ENCODE peak calls at places on chromosomes 13 and 19, in six cellular contexts. H is stimulated activated CD8-positive, alpha-beta memory T cell treated with anti-CD3 and anti-CD28 coated beads, Interleukin-4, amount 100 ng/mL, for 1 hour; T is stimulated activated CD4-positive, alpha-beta T cell treated with anti-CD3 and anti-CD28 coated beads, TNF-alpha, amount 100 ng/mL, for 48 hours; I is cerebellar cortex; X is thyroid gland; O is NCI-H345. Y is an unnamed sample.

GRCh38 chr13:21058361-21058760 is 3.0 kb downstream of the LATS2 start:
- DNase-seq in H (no peak), T (no peak), I (no peak), X (no peak), O (no peak), Y (no peak)

GRCh38 chr19:44817725-44818469 is 9.0 kb downstream of the BCAM start:
- DNase-seq in H (no peak), T (no peak), I (no peak), X (peak), O (no peak), Y (no peak)

GRCh38 chr13:48192536-48192935 is 40.5 kb upstream of the ITM2B start:
- DNase-seq in H (no peak), T (no peak), I (peak), X (no peak), O (no peak), Y (no peak)

GRCh38 chr13:52723181-52723580 is 16.4 kb downstream of the CNMD start:
- DNase-seq in H (no peak), T (no peak), I (no peak), X (no peak), O (no peak), Y (no peak)

GRCh38 chr13:32252812-32253440 is 62.2 kb downstream of the ZAR1L start:
- DNase-seq in H (no peak), T (no peak), I (no peak), X (no peak), O (no peak), Y (no peak)

GRCh38 chr19:7293795-7294570 is at the start of gene INSR:
- DNase-seq in H (no peak), T (peak), I (peak), X (peak), O (peak), Y (peak)

GRCh38 chr19:42284066-42284501 is 15.0 kb downstream of the CIC start:
- DNase-seq in H (peak), T (peak), I (peak), X (peak), O (peak), Y (no peak)

GRCh38 chr19:771332-771785 is 20.4 kb downstream of the MISP start:
- DNase-seq in H (no peak), T (peak), I (peak), X (peak), O (peak), Y (no peak)

GRCh38 chr19:58551123-58551497 is 3.8 kb downstream of the CHMP2A start:
- DNase-seq in H (no peak), T (no peak), I (no peak), X (no peak), O (no peak), Y (no peak)

GRCh38 chr19:14786421-14786851 is 8.1 kb upstream of the ADGRE2 start:
- DNase-seq in H (no peak), T (no peak), I (no peak), X (no peak), O (no peak), Y (no peak)

GRCh38 chr19:8478605-8479004 is 23.8 kb downstream of the PRAM1 start:
- DNase-seq in H (no peak), T (no peak), I (no peak), X (no peak), O (no peak), Y (no peak)

GRCh38 chr19:39188960-39189359 is 7.8 kb upstream of the NCCRP1 start:
- DNase-seq in H (no peak), T (no peak), I (no peak), X (no peak), O (no peak), Y (no peak)

GRCh38 chr19:17681505-17682125 is 6.5 kb downstream of the UNC13A start:
- DNase-seq in H (no peak), T (no peak), I (no peak), X (no peak), O (no peak), Y (no peak)

GRCh38 chr13:112066624-112067004 is 335 bp upstream of the SOX1 start:
- DNase-seq in H (no peak), T (peak), I (peak), X (no peak), O (peak), Y (peak)

GRCh38 chr19:43847884-43848283 is 20.8 kb downstream of the ZNF283 start:
- DNase-seq in H (no peak), T (no peak), I (no peak), X (no peak), O (no peak), Y (no peak)

GRCh38 chr19:33440682-33441081 is 67.2 kb downstream of the CEBPG start:
- DNase-seq in H (no peak), T (no peak), I (no peak), X (no peak), O (no peak), Y (no peak)

GRCh38 chr19:16017138-16017490 is 59.2 kb upstream of the TPM4 start:
- DNase-seq in H (no peak), T (no peak), I (no peak), X (no peak), O (no peak), Y (no peak)

GRCh38 chr13:106033634-106034033 is 501.8 kb downstream of the EFNB2 start:
- DNase-seq in H (no peak), T (no peak), I (no peak), X (no peak), O (no peak), Y (no peak)

GRCh38 chr13:30766957-30767603 is 31.7 kb downstream of the ALOX5AP start:
- DNase-seq in H (no peak), T (no peak), I (no peak), X (no peak), O (no peak), Y (no peak)

GRCh38 chr13:75486146-75486545 is 4.2 kb upstream of the TBC1D4 start:
- DNase-seq in H (no peak), T (no peak), I (no peak), X (no peak), O (no peak), Y (no peak)

GRCh38 chr19:53004242-53004641 is 9.5 kb upstream of the ERVV-1 start:
- DNase-seq in H (no peak), T (no peak), I (no peak), X (peak), O (no peak), Y (no peak)

GRCh38 chr19:46951236-46951986 is 68.2 kb upstream of the NPAS1 start:
- DNase-seq in H (no peak), T (no peak), I (no peak), X (no peak), O (no peak), Y (peak)